ENCODE peak calls at places on chromosomes 4 and X, in eight cellular contexts. One of them, this sample, is unnamed. For H3K4me1, the result is how much of the 10 kb centered on the place peaks cover.

GRCh38 chr4:70855464-70855863 is 15.8 kb upstream of the GRSF1 start:
- DNase-seq in heart left ventricle: no peak
- DNase-seq in fibroblast of lung: no peak
- DNase-seq in A549: no peak
- DNase-seq in esophagus squamous epithelium: no peak
- DNase-seq in colonic mucosa: no peak
- DNase-seq in body of pancreas: no peak
- DNase-seq in suprapubic skin: no peak
- DNase-seq in this sample: no peak

GRCh38 chr4:150782921-150783320 is 201.0 kb downstream of the MAB21L2 start:
- DNase-seq in heart left ventricle: no peak
- DNase-seq in fibroblast of lung: peak
- DNase-seq in A549: no peak
- DNase-seq in esophagus squamous epithelium: no peak
- DNase-seq in colonic mucosa: no peak
- DNase-seq in body of pancreas: no peak
- DNase-seq in suprapubic skin: no peak
- DNase-seq in this sample: no peak

GRCh38 chr4:54764501-54764900 is 106.7 kb downstream of the KIT start:
- DNase-seq in heart left ventricle: no peak
- DNase-seq in fibroblast of lung: no peak
- DNase-seq in A549: no peak
- DNase-seq in esophagus squamous epithelium: no peak
- DNase-seq in colonic mucosa: no peak
- DNase-seq in body of pancreas: no peak
- DNase-seq in suprapubic skin: no peak
- DNase-seq in this sample: no peak

GRCh38 chrX:105701310-105702052 is 120.9 kb upstream of the NRK start:
- DNase-seq in heart left ventricle: no peak
- DNase-seq in fibroblast of lung: peak
- DNase-seq in A549: no peak
- DNase-seq in esophagus squamous epithelium: no peak
- DNase-seq in colonic mucosa: no peak
- DNase-seq in body of pancreas: no peak
- DNase-seq in suprapubic skin: no peak
- DNase-seq in this sample: no peak

GRCh38 chr4:73721419-73721818 is 18.9 kb upstream of the CXCL8 start:
- DNase-seq in heart left ventricle: no peak
- DNase-seq in fibroblast of lung: peak
- DNase-seq in A549: no peak
- DNase-seq in esophagus squamous epithelium: no peak
- DNase-seq in colonic mucosa: no peak
- DNase-seq in body of pancreas: no peak
- DNase-seq in suprapubic skin: no peak
- DNase-seq in this sample: no peak

GRCh38 chrX:153900806-153901752 is 3.4 kb upstream of the AVPR2 start:
- DNase-seq in heart left ventricle: no peak
- DNase-seq in fibroblast of lung: peak
- DNase-seq in A549: peak
- DNase-seq in esophagus squamous epithelium: no peak
- DNase-seq in colonic mucosa: peak
- DNase-seq in body of pancreas: no peak
- DNase-seq in suprapubic skin: no peak
- DNase-seq in this sample: no peak

GRCh38 chr4:113602829-113603228 is 158.7 kb downstream of the CAMK2D start:
- DNase-seq in heart left ventricle: no peak
- DNase-seq in fibroblast of lung: no peak
- DNase-seq in A549: no peak
- DNase-seq in esophagus squamous epithelium: no peak
- DNase-seq in colonic mucosa: no peak
- DNase-seq in body of pancreas: no peak
- DNase-seq in suprapubic skin: no peak
- DNase-seq in this sample: no peak

GRCh38 chrX:69603566-69604194 is 12.2 kb upstream of the EDA start:
- DNase-seq in heart left ventricle: no peak
- DNase-seq in fibroblast of lung: peak
- DNase-seq in A549: no peak
- DNase-seq in esophagus squamous epithelium: no peak
- DNase-seq in colonic mucosa: no peak
- DNase-seq in body of pancreas: no peak
- DNase-seq in suprapubic skin: no peak
- DNase-seq in this sample: no peak

GRCh38 chrX:120725874-120726273 is 96.0 kb upstream of the C1GALT1C1 start:
- DNase-seq in heart left ventricle: no peak
- DNase-seq in fibroblast of lung: no peak
- DNase-seq in A549: no peak
- DNase-seq in esophagus squamous epithelium: no peak
- DNase-seq in colonic mucosa: no peak
- DNase-seq in body of pancreas: no peak
- DNase-seq in suprapubic skin: no peak
- DNase-seq in this sample: no peak

GRCh38 chr4:2478220-2478619 is 9.3 kb downstream of the RNF4 start:
- DNase-seq in heart left ventricle: no peak
- DNase-seq in fibroblast of lung: no peak
- DNase-seq in A549: no peak
- DNase-seq in esophagus squamous epithelium: no peak
- DNase-seq in colonic mucosa: no peak
- DNase-seq in body of pancreas: no peak
- DNase-seq in suprapubic skin: no peak
- DNase-seq in this sample: no peak

GRCh38 chr4:2482693-2483092 is 13.8 kb downstream of the RNF4 start:
- DNase-seq in heart left ventricle: no peak
- DNase-seq in fibroblast of lung: peak
- DNase-seq in A549: no peak
- DNase-seq in esophagus squamous epithelium: no peak
- DNase-seq in colonic mucosa: peak
- DNase-seq in body of pancreas: peak
- DNase-seq in suprapubic skin: no peak
- DNase-seq in this sample: no peak

GRCh38 chr4:2483237-2483636 is 14.3 kb downstream of the RNF4 start:
- DNase-seq in heart left ventricle: no peak
- DNase-seq in fibroblast of lung: no peak
- DNase-seq in A549: no peak
- DNase-seq in esophagus squamous epithelium: no peak
- DNase-seq in colonic mucosa: no peak
- DNase-seq in body of pancreas: no peak
- DNase-seq in suprapubic skin: no peak
- DNase-seq in this sample: no peak

GRCh38 chr4:2482192-2482591 is 13.3 kb downstream of the RNF4 start:
- DNase-seq in heart left ventricle: no peak
- DNase-seq in fibroblast of lung: no peak
- DNase-seq in A549: no peak
- DNase-seq in esophagus squamous epithelium: no peak
- DNase-seq in colonic mucosa: no peak
- DNase-seq in body of pancreas: no peak
- DNase-seq in suprapubic skin: no peak
- DNase-seq in this sample: no peak

GRCh38 chr4:2480649-2481048 is 11.7 kb downstream of the RNF4 start:
- DNase-seq in heart left ventricle: no peak
- DNase-seq in fibroblast of lung: no peak
- DNase-seq in A549: no peak
- DNase-seq in esophagus squamous epithelium: no peak
- DNase-seq in colonic mucosa: no peak
- DNase-seq in body of pancreas: no peak
- DNase-seq in suprapubic skin: no peak
- DNase-seq in this sample: no peak
- H3K4me1 ChIP-seq in heart left ventricle: half or more
- H3K4me1 ChIP-seq in fibroblast of lung: under half
- H3K4me1 ChIP-seq in A549: under half
- H3K4me1 ChIP-seq in esophagus squamous epithelium: under half
- H3K4me1 ChIP-seq in colonic mucosa: half or more
- H3K4me1 ChIP-seq in body of pancreas: half or more
- H3K4me1 ChIP-seq in suprapubic skin: half or more
- H3K4me1 ChIP-seq in this sample: half or more

DNA sequence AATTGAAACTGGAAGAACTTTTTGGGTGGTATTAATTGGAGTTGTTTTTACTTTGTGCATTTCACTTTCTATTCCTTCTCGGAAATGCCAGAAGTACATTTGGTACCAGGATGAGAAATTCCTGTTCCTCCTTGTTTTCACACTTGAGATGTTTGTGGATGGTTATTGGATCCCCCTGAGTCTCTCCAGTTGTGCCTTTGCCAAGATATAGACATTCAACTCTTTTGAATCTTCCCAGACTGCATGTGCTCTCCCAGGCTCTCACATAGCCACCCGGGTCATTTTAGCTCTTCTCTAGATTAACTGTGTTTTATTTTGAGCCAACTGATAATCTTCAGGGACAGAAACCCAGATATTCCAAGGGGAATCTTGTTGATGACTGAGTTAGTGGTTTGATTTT is 120.5 kb downstream of the AFF1 start:
- DNase-seq in heart left ventricle: no peak
- DNase-seq in fibroblast of lung: no peak
- DNase-seq in A549: no peak
- DNase-seq in esophagus squamous epithelium: no peak
- DNase-seq in colonic mucosa: no peak
- DNase-seq in body of pancreas: no peak
- DNase-seq in suprapubic skin: no peak
- DNase-seq in this sample: no peak
- H3K4me1 ChIP-seq in heart left ventricle: half or more
- H3K4me1 ChIP-seq in fibroblast of lung: under half
- H3K4me1 ChIP-seq in A549: under half
- H3K4me1 ChIP-seq in esophagus squamous epithelium: under half
- H3K4me1 ChIP-seq in colonic mucosa: under half
- H3K4me1 ChIP-seq in body of pancreas: half or more
- H3K4me1 ChIP-seq in suprapubic skin: half or more
- H3K4me1 ChIP-seq in this sample: under half

GRCh38 chr4:32102941-32103340 is 1382.8 kb downstream of the PCDH7 start:
- DNase-seq in heart left ventricle: no peak
- DNase-seq in fibroblast of lung: no peak
- DNase-seq in A549: no peak
- DNase-seq in esophagus squamous epithelium: no peak
- DNase-seq in colonic mucosa: no peak
- DNase-seq in body of pancreas: no peak
- DNase-seq in suprapubic skin: no peak
- DNase-seq in this sample: no peak

DNA sequence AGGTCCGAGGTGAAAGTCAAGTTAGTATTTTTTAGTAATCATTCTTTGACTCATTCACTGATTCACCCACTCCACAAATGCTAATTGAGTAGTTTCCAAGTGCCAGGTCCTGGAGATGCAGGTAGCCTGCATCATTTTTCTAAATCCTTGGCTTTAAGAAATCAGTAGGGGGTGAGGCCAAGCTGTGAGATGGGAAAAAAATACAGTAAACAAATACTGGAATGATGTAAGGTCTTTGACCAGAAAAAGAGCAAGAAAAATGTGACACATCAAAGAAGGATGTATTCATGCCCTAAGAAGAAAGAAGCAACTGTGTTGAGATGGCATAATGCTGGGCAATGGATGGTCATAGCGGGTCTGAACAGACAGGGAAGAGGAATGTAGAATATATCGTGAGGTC is 1386.6 kb downstream of the PCDH7 start:
- DNase-seq in heart left ventricle: no peak
- DNase-seq in fibroblast of lung: no peak
- DNase-seq in A549: no peak
- DNase-seq in esophagus squamous epithelium: no peak
- DNase-seq in colonic mucosa: no peak
- DNase-seq in body of pancreas: no peak
- DNase-seq in suprapubic skin: no peak
- DNase-seq in this sample: no peak
- H3K4me1 ChIP-seq in heart left ventricle: under half
- H3K4me1 ChIP-seq in fibroblast of lung: under half
- H3K4me1 ChIP-seq in A549: under half
- H3K4me1 ChIP-seq in esophagus squamous epithelium: under half
- H3K4me1 ChIP-seq in colonic mucosa: under half
- H3K4me1 ChIP-seq in body of pancreas: under half
- H3K4me1 ChIP-seq in suprapubic skin: under half
- H3K4me1 ChIP-seq in this sample: under half

GRCh38 chrX:152899111-152899873 is 1.4 kb downstream of the ZNF185 start:
- DNase-seq in heart left ventricle: no peak
- DNase-seq in fibroblast of lung: no peak
- DNase-seq in A549: no peak
- DNase-seq in esophagus squamous epithelium: no peak
- DNase-seq in colonic mucosa: no peak
- DNase-seq in body of pancreas: no peak
- DNase-seq in suprapubic skin: no peak
- DNase-seq in this sample: peak

GRCh38 chrX:152895724-152896420 is 2.0 kb upstream of the ZNF185 start:
- DNase-seq in heart left ventricle: no peak
- DNase-seq in fibroblast of lung: no peak
- DNase-seq in A549: no peak
- DNase-seq in esophagus squamous epithelium: no peak
- DNase-seq in colonic mucosa: peak
- DNase-seq in body of pancreas: no peak
- DNase-seq in suprapubic skin: no peak
- DNase-seq in this sample: peak

GRCh38 chrX:152898442-152898841 is 575 bp downstream of the ZNF185 start:
- DNase-seq in heart left ventricle: no peak
- DNase-seq in fibroblast of lung: no peak
- DNase-seq in A549: no peak
- DNase-seq in esophagus squamous epithelium: no peak
- DNase-seq in colonic mucosa: no peak
- DNase-seq in body of pancreas: no peak
- DNase-seq in suprapubic skin: no peak
- DNase-seq in this sample: no peak

GRCh38 chrX:152896450-152896849 is 1.4 kb upstream of the ZNF185 start:
- DNase-seq in heart left ventricle: no peak
- DNase-seq in fibroblast of lung: no peak
- DNase-seq in A549: peak
- DNase-seq in esophagus squamous epithelium: no peak
- DNase-seq in colonic mucosa: no peak
- DNase-seq in body of pancreas: no peak
- DNase-seq in suprapubic skin: no peak
- DNase-seq in this sample: no peak

DNA sequence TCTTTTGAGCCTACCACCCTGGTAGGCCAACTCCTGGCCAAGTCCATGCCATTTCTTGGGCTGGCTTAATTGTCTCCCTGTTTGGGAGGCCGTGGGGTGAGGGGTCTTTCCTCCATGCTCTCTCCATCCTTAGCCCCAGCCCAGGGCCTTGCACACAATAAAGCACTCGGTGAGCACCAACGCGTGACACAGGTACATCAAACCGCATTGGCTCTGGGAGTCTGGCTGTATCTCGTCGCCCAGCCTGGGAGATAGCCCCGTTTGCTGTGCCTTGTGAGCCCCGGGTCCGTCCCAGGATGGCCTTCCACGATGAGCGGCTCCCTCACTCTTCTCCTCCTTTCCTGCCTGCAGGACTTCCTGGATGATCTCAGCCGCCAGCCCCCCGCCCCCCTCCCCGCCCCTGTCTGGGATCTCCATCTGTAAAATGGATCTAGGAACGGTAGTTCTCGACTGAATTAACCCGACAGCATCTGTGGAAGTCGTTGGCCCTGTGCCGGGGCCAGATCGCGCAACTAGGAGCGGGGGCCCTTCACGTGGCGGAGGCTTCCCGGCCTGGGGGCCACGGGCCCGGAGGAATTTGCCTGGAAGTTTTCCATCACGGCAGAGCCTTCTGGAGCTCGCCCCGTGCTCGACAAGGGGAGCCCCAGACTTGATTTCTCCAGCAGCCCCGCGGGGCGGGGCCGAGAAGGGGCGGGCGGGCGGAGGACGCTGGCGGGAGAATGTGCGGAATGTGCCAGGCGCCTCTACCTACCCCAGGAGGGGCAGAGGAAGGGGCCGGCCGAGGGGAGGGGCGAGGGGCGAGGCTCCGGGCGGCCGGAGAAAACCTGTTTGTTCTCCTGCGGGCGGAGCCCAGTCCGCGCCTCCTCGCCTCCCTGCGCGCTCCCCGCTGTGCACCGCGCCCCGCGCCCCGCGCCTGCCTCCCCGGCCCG is at the start of gene ZNF185:
- DNase-seq in heart left ventricle: no peak
- DNase-seq in fibroblast of lung: no peak
- DNase-seq in A549: peak
- DNase-seq in esophagus squamous epithelium: no peak
- DNase-seq in colonic mucosa: peak
- DNase-seq in body of pancreas: peak
- DNase-seq in suprapubic skin: no peak
- DNase-seq in this sample: peak
- H3K4me1 ChIP-seq in heart left ventricle: under half
- H3K4me1 ChIP-seq in fibroblast of lung: under half
- H3K4me1 ChIP-seq in A549: under half
- H3K4me1 ChIP-seq in esophagus squamous epithelium: under half
- H3K4me1 ChIP-seq in colonic mucosa: under half
- H3K4me1 ChIP-seq in body of pancreas: under half
- H3K4me1 ChIP-seq in suprapubic skin: under half
- H3K4me1 ChIP-seq in this sample: under half

This sample was measured in mucosa of descending colon.